ENCODE peak calls at places on chromosomes 4 and X, in six cellular contexts. G, K, L, Z, X and S are unnamed samples. For H3K27me3 and H3K4me1, the result is how much of the 10 kb centered on the place peaks cover.

GRCh38 chrX:38664285-38664684 is 102.9 kb downstream of the TSPAN7 start:
- DNase-seq in G (no peak), X (peak), Z (peak), K (no peak), L (no peak), S (no peak)

GRCh38 chr4:88865051-88865450 is 167.4 kb upstream of the NAP1L5 start:
- DNase-seq in G (no peak), K (no peak), Z (peak), X (peak), L (no peak), S (no peak)

GRCh38 chrX:120664081-120664480 is 34.2 kb upstream of the C1GALT1C1 start:
- DNase-seq in Z (peak), G (no peak), L (no peak), X (peak), K (no peak), S (no peak)

GRCh38 chr4:43456383-43456782 is 563.9 kb downstream of the GRXCR1 start:
- DNase-seq in Z (peak), X (peak), G (no peak), L (no peak), K (no peak), S (no peak)

GRCh38 chr4:37717575-37717974 is 31.4 kb upstream of the RELL1 start:
- DNase-seq in X (peak), Z (peak), K (no peak), L (no peak), G (no peak), S (no peak)

GRCh38 chrX:46758163-46758955 is 559 bp downstream of the SLC9A7 start:
- DNase-seq in G (peak), K (no peak), X (peak), Z (peak), L (peak), S (no peak)

GRCh38 chrX:63764946-63765345 is 20.1 kb downstream of the ARHGEF9 start:
- DNase-seq in K (no peak), L (no peak), Z (peak), G (no peak), X (peak), S (no peak)

GRCh38 chrX:40170830-40171512 is 73.2 kb upstream of the BCOR start:
- DNase-seq in L (no peak), Z (no peak), K (no peak), X (no peak), G (no peak), S (no peak)

GRCh38 chr4:168815373-168816345 is 194.4 kb downstream of the CBR4 start:
- DNase-seq in Z (peak), K (no peak), X (no peak), L (no peak), G (no peak), S (no peak)

GRCh38 chr4:165133150-165133549 is 20.5 kb upstream of the TMEM192 start:
- DNase-seq in K (no peak), Z (no peak), X (no peak), G (no peak), L (no peak), S (no peak)

GRCh38 chr4:100290585-100290984 is 100.3 kb upstream of the DDIT4L start:
- DNase-seq in Z (peak), L (no peak), K (no peak), X (peak), G (no peak), S (no peak)

GRCh38 chrX:11757729-11758399 is at the start of gene MSL3:
- DNase-seq in X (peak), L (peak), G (peak), Z (peak), K (peak), S (peak)

GRCh38 chrX:119374736-119375135 is 24.4 kb upstream of the SLC25A43 start:
- DNase-seq in L (no peak), G (no peak), Z (peak), X (peak), K (no peak), S (no peak)

GRCh38 chrX:120136128-120136527 is 20.4 kb upstream of the RHOXF1 start:
- DNase-seq in K (no peak), L (no peak), Z (no peak), G (no peak), X (no peak), S (no peak)

GRCh38 chr4:52983563-52984303 is 121.6 kb downstream of the RASL11B start:
- DNase-seq in G (no peak), K (no peak), L (no peak), Z (peak), X (peak), S (no peak)

DNA sequence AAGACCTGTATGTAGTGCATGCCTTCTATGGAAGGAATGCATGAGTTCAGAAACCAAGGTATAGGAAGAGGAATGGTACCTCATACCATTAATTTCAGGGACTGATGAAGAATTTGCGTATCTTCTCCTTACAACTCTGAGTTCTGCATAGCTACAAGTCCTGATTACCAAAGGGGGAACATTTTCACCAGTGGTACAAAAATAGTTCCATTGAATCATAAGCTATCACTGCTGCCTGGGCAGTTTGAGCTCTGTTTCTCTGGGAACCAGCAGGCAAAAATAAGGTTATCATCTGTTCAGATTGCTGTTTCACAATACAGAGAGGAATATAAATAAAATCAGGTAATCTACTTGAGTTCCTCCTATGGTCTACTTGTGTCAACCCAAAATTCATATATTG is 77.9 kb upstream of the GNPDA2 start:
- DNase-seq in X (no peak), Z (no peak), G (no peak), L (no peak), K (no peak), S (no peak)
- H3K27me3 ChIP-seq in X (under half), Z (under half), G (under half), L (under half), K (under half), S (under half)

DNA sequence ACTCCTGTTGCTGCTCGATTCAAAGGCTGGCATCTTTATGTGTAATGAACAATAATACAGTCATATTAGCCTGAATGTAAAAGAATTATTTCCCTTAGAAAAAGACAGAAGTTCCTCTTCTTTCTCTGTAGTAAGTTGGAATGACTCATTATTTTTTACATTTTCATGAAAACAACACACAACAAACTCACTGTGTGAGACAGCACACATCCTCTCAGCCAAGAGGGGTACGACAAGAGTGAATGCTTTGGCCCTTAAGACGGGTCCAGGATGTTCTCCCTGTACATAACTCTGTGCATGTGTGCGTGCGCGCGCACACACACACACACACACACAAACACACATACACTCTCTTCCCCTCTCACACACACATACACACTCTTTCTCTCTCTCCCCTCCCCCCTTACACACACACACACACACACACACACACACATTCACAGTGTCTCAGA is 72.8 kb downstream of the MANBA start:
- DNase-seq in X (no peak), Z (peak), G (no peak), K (no peak), L (no peak), S (no peak)
- H3K27ac ChIP-seq in X (peak), Z (no peak), G (no peak), K (no peak), L (no peak), S (no peak)

DNA sequence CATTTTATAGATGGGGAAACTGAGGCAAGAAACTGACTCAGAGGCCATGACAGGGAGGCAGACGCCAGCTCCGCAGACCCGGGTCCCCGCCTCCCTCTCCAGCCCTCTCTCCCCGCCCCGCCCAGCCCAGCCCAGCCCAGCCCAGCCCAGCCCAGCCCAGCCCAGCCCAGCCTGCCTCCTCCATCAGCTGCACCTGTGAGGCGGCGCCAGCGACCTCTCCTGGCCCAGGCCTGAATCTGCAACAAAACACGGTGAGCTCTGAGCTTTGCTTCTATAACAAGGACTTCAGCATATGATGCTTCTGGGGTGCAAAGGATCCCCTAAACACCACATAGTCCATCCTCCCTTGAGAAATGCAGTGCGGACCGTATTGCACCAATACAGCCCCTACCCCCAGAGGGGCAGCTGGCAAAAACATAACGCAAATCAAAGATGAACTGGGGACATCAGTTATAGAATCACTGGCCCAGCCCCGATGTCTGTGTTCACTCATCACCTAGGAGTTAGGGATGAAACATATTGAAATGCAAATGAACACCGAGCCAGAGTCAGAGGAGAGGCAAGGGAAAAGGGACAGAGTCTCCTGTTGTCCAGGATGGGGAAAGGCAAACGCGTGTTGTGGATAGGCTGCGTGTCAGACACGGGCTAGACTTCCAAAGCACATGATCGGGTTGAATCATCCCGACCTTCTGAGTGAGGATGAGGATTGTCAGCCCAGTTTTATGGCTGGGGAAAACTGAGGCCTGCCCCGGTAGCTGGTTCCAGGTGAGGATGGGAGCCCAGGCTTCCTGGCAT is 216.1 kb upstream of the PSAPL1 start:
- DNase-seq in Z (no peak), K (no peak), G (no peak), L (no peak), X (peak), S (peak)
- H3K4me1 ChIP-seq in Z (under half), K (under half), G (under half), L (under half), X (half or more), S (under half)

GRCh38 chrX:140775211-140775610 is 65.7 kb downstream of the LINC00632 start:
- DNase-seq in Z (no peak), L (no peak), X (no peak), G (no peak), K (no peak), S (no peak)

DNA sequence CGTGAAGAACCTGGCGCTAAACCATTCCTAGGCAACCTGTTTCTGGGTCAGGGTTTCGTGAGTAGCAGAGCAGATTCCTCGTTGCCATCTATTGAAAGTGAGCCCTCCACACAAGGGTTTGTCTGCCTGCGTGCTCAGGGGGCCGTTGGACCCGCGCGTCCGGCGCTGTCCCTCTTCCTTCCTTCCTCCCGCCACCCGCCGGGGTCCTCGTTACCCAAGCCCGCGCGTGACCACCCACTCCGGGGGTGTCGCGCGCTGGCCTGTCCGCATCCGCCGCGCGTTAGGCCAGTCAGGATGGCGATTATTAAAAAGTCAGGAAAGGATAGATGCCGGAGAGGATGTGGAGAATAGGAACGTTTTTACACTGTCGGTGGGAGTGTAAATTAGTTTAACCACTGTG is 66.8 kb downstream of the LINC00632 start:
- DNase-seq in L (no peak), G (no peak), Z (no peak), X (no peak), K (no peak), S (no peak)
- H3K27me3 ChIP-seq in L (under half), G (under half), Z (under half), X (under half), K (under half), S (under half)

GRCh38 chr4:102386966-102387365 is 41.7 kb upstream of the SLC39A8 start:
- DNase-seq in L (no peak), G (no peak), K (no peak), Z (no peak), X (no peak), S (no peak)

GRCh38 chr4:102388636-102389035 is 43.4 kb upstream of the SLC39A8 start:
- DNase-seq in X (peak), L (no peak), G (no peak), K (no peak), Z (no peak), S (no peak)

GRCh38 chr4:102387552-102388150 is 42.4 kb upstream of the SLC39A8 start:
- DNase-seq in G (no peak), Z (no peak), X (no peak), K (no peak), L (no peak), S (no peak)

GRCh38 chr4:102390438-102390837 is 45.2 kb upstream of the SLC39A8 start:
- DNase-seq in K (no peak), X (peak), L (no peak), G (no peak), Z (no peak), S (no peak)

GRCh38 chr4:102392033-102392744 is 46.9 kb upstream of the SLC39A8 start:
- DNase-seq in X (no peak), G (no peak), L (no peak), K (no peak), Z (no peak), S (no peak)
- H3K27ac ChIP-seq in X (no peak), G (no peak), L (no peak), K (no peak), Z (no peak), S (no peak)